ENCODE peak calls at places on chromosomes 13 and 19, in four cellular contexts. One of them, this sample, is unnamed.

GRCh38 chr13:99015606-99016520 is 38.0 kb upstream of the DOCK9 start:
- DNase-seq in OCI-LY7: no peak
- DNase-seq in SK-N-SH: no peak
- DNase-seq in hepatocyte: no peak
- DNase-seq in this sample: no peak

GRCh38 chr19:48379058-48379457 is 12.3 kb downstream of the KDELR1 start:
- DNase-seq in OCI-LY7: no peak
- DNase-seq in SK-N-SH: no peak
- DNase-seq in hepatocyte: no peak
- DNase-seq in this sample: peak; percentile 17

GRCh38 chr19:10431254-10431942 is 11.1 kb downstream of the PDE4A start:
- DNase-seq in OCI-LY7: no peak
- DNase-seq in SK-N-SH: peak; percentile 46
- DNase-seq in hepatocyte: no peak
- DNase-seq in this sample: peak; percentile 37

GRCh38 chr19:35347171-35347929 is at the start of gene FFAR1:
- DNase-seq in OCI-LY7: peak; percentile 89
- DNase-seq in SK-N-SH: no peak
- DNase-seq in hepatocyte: no peak
- DNase-seq in this sample: no peak

GRCh38 chr13:45715351-45715750 is 13.2 kb downstream of the CBY2 start:
- DNase-seq in OCI-LY7: no peak
- DNase-seq in SK-N-SH: no peak
- DNase-seq in hepatocyte: no peak
- DNase-seq in this sample: no peak

GRCh38 chr19:10769533-10770491 is 51.9 kb downstream of the DNM2 start:
- DNase-seq in OCI-LY7: peak; percentile 21
- DNase-seq in SK-N-SH: peak; percentile 80
- DNase-seq in hepatocyte: peak; percentile 72
- DNase-seq in this sample: peak; percentile 33

GRCh38 chr13:52104624-52105023 is 24.2 kb downstream of the NEK5 start:
- DNase-seq in OCI-LY7: no peak
- DNase-seq in SK-N-SH: no peak
- DNase-seq in hepatocyte: no peak
- DNase-seq in this sample: no peak

GRCh38 chr19:10158485-10158884 is 36.3 kb downstream of the DNMT1 start:
- DNase-seq in OCI-LY7: no peak
- DNase-seq in SK-N-SH: no peak
- DNase-seq in hepatocyte: no peak
- DNase-seq in this sample: no peak

GRCh38 chr19:38055040-38055439 is 148.0 kb downstream of the SIPA1L3 start:
- DNase-seq in OCI-LY7: no peak
- DNase-seq in SK-N-SH: no peak
- DNase-seq in hepatocyte: no peak
- DNase-seq in this sample: no peak

GRCh38 chr19:57034544-57034943 is 85.2 kb upstream of the USP29 start:
- DNase-seq in OCI-LY7: no peak
- DNase-seq in SK-N-SH: no peak
- DNase-seq in hepatocyte: no peak
- DNase-seq in this sample: no peak

GRCh38 chr19:47609885-47610545 is 1.1 kb downstream of the BICRA start:
- DNase-seq in OCI-LY7: peak; percentile 69
- DNase-seq in SK-N-SH: peak; percentile 86
- DNase-seq in hepatocyte: peak; percentile 66
- DNase-seq in this sample: peak; percentile 15

GRCh38 chr19:54248016-54248601 is 5.5 kb upstream of the LILRA6 start:
- DNase-seq in OCI-LY7: no peak
- DNase-seq in SK-N-SH: no peak
- DNase-seq in hepatocyte: no peak
- DNase-seq in this sample: no peak

GRCh38 chr13:75637101-75637774 is 1.1 kb downstream of the LMO7 start:
- DNase-seq in OCI-LY7: no peak
- DNase-seq in SK-N-SH: peak; percentile 36
- DNase-seq in hepatocyte: no peak
- DNase-seq in this sample: no peak

GRCh38 chr13:94433055-94433947 is 46.2 kb downstream of the DCT start:
- DNase-seq in OCI-LY7: no peak
- DNase-seq in SK-N-SH: no peak
- DNase-seq in hepatocyte: peak; percentile 83
- DNase-seq in this sample: no peak

GRCh38 chr19:33275559-33275932 is 26.8 kb downstream of the CEBPA start:
- DNase-seq in OCI-LY7: no peak
- DNase-seq in SK-N-SH: no peak
- DNase-seq in hepatocyte: no peak
- DNase-seq in this sample: no peak
- TF ChIP-seq EZH2phosphoT487 in OCI-LY7: no peak
- TF ChIP-seq EZH2phosphoT487 in SK-N-SH: no peak
- TF ChIP-seq EZH2phosphoT487 in hepatocyte: no peak
- TF ChIP-seq EZH2phosphoT487 in this sample: no peak

GRCh38 chr19:5828661-5829566 is 10.6 kb downstream of the FUT6 start:
- DNase-seq in OCI-LY7: peak; percentile 63
- DNase-seq in SK-N-SH: peak; percentile 89
- DNase-seq in hepatocyte: peak; percentile 89
- DNase-seq in this sample: no peak

GRCh38 chr19:5824791-5825577 is 14.5 kb downstream of the FUT6 start:
- DNase-seq in OCI-LY7: no peak
- DNase-seq in SK-N-SH: no peak
- DNase-seq in hepatocyte: no peak
- DNase-seq in this sample: no peak

GRCh38 chr19:5827891-5828660 is 11.4 kb downstream of the FUT6 start:
- DNase-seq in OCI-LY7: peak; percentile 95
- DNase-seq in SK-N-SH: peak; percentile 100
- DNase-seq in hepatocyte: peak; percentile 98
- DNase-seq in this sample: peak; percentile 88

GRCh38 chr19:5827342-5827890 is 12.1 kb downstream of the FUT6 start:
- DNase-seq in OCI-LY7: no peak
- DNase-seq in SK-N-SH: no peak
- DNase-seq in hepatocyte: no peak
- DNase-seq in this sample: no peak

DNA sequence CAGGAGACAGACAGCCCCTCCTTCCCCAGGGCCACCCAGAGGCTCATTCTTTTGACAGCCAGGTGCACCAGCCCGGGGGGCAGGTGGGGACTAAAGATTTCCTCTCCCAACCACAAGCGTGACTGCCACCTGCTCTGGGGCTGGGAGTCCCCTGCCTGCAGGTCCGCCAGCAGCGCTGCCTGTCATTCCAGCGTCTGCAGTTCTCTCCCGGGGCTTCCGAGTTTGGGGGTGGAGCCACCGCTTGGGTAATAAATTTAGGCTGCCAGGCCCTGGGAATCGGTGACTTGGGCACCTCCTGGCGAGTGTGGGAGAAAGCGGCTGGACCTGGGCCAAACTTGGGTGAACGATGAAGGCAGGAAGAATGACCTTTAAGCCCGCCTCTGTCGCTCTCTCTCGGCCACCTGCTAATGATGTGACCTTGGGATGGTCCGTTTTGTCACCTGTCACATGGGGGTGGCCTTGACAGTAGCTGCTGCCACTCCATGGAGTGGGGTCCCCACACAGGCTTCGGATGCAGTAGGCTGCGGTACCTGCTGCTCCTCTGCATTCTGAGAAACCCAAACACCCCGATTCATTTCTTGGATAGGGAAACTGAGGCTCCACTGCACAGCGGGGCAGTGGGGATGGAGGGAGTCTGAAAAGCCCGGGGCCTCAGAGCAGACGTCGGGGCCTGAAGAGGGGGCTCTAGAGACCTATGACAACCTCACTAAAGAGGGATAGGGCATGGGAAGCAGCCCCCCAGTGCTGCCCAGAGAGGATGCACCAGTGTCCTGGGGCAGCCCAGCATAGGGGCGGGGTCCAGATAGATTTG is 12.8 kb downstream of the FUT6 start:
- DNase-seq in OCI-LY7: peak; percentile 94
- DNase-seq in SK-N-SH: peak; percentile 83
- DNase-seq in hepatocyte: peak; percentile 78
- DNase-seq in this sample: peak; percentile 81
- TF ChIP-seq EZH2phosphoT487 in OCI-LY7: no peak
- TF ChIP-seq EZH2phosphoT487 in SK-N-SH: no peak
- TF ChIP-seq EZH2phosphoT487 in hepatocyte: no peak
- TF ChIP-seq EZH2phosphoT487 in this sample: no peak

GRCh38 chr13:29541400-29541799 is 54.1 kb downstream of the SLC7A1 start:
- DNase-seq in OCI-LY7: no peak
- DNase-seq in SK-N-SH: no peak
- DNase-seq in hepatocyte: no peak
- DNase-seq in this sample: no peak

GRCh38 chr13:29539866-29540265 is 55.6 kb downstream of the SLC7A1 start:
- DNase-seq in OCI-LY7: no peak
- DNase-seq in SK-N-SH: no peak
- DNase-seq in hepatocyte: no peak
- DNase-seq in this sample: peak; percentile 13

GRCh38 chr13:29538625-29538976 is 56.9 kb downstream of the SLC7A1 start:
- DNase-seq in OCI-LY7: no peak
- DNase-seq in SK-N-SH: no peak
- DNase-seq in hepatocyte: no peak
- DNase-seq in this sample: no peak

GRCh38 chr13:29540799-29541198 is 54.7 kb downstream of the SLC7A1 start:
- DNase-seq in OCI-LY7: peak; percentile 15
- DNase-seq in SK-N-SH: no peak
- DNase-seq in hepatocyte: no peak
- DNase-seq in this sample: no peak

DNA sequence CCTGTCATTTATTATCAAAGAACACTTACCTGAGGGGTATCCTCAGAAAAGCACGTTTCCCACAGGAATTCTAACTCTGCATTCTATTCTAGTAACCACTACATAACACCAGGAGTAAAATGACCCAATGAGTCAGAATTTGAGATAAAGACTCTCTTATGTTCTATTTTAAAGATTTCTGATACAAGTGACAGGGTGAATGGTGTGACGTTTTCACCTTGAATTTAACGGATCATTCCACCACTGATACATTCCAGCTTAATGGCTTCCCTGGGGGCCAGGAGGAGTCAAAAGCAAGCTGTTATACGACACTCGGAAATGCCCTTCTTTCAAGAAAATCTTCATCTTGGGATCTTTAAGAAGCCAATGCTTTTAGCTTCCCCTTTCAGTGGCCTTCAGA is 55.2 kb downstream of the SLC7A1 start:
- DNase-seq in OCI-LY7: no peak
- DNase-seq in SK-N-SH: no peak
- DNase-seq in hepatocyte: no peak
- DNase-seq in this sample: no peak
- TF ChIP-seq EZH2phosphoT487 in OCI-LY7: no peak
- TF ChIP-seq EZH2phosphoT487 in SK-N-SH: no peak
- TF ChIP-seq EZH2phosphoT487 in hepatocyte: no peak
- TF ChIP-seq EZH2phosphoT487 in this sample: no peak

DNA sequence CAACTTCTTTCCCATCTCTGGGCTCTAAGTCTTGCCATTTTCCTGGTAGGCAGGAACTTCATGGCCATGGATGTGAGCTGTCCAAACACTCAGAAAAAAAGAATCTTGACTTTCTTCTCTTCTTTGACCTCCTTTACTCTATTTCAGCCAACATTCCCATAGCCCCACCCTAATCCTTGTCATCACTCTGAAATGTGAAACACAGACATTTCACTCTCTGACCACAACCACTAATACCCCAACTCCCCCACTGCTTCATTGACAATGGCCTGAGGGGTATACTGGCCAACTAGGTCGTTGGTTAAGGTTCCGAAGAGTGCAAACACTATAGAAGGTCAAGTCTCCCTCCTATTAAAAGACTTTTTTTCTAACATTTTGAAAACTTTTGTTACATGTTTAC is 4.7 kb upstream of the CYP2A13 start:
- DNase-seq in OCI-LY7: no peak
- DNase-seq in SK-N-SH: no peak
- DNase-seq in hepatocyte: no peak
- DNase-seq in this sample: peak; percentile 93
- TF ChIP-seq EZH2phosphoT487 in OCI-LY7: no peak
- TF ChIP-seq EZH2phosphoT487 in SK-N-SH: no peak
- TF ChIP-seq EZH2phosphoT487 in hepatocyte: no peak
- TF ChIP-seq EZH2phosphoT487 in this sample: no peak

This sample was measured in PC-3.